ENCODE peak calls at places on chromosomes 4 and X, in seven cellular contexts. One of them, this sample, is unnamed.

GRCh38 chr4:76197971-76198410 is 15.6 kb downstream of the SCARB2 start:
- DNase-seq in HS-5: no peak
- DNase-seq in CD4-positive, alpha-beta memory T cell: peak
- DNase-seq in spleen: peak
- DNase-seq in SW 1271: no peak
- DNase-seq in heart right ventricle: no peak
- DNase-seq in activated T-cell treated with anti-CD3 and anti-CD28 coated beads for 1 hour: no peak
- DNase-seq in this sample: no peak

GRCh38 chr4:128811571-128812359 is 2.3 kb downstream of the JADE1 start:
- DNase-seq in HS-5: peak
- DNase-seq in spleen: peak
- DNase-seq in CD4-positive, alpha-beta memory T cell: peak
- DNase-seq in SW 1271: peak
- DNase-seq in heart right ventricle: peak
- DNase-seq in activated T-cell treated with anti-CD3 and anti-CD28 coated beads for 1 hour: peak
- DNase-seq in this sample: no peak

GRCh38 chr4:128338634-128339355 is 51.2 kb upstream of the PGRMC2 start:
- DNase-seq in CD4-positive, alpha-beta memory T cell: no peak
- DNase-seq in HS-5: peak
- DNase-seq in heart right ventricle: no peak
- DNase-seq in SW 1271: peak
- DNase-seq in activated T-cell treated with anti-CD3 and anti-CD28 coated beads for 1 hour: no peak
- DNase-seq in spleen: no peak
- DNase-seq in this sample: no peak

GRCh38 chr4:168587326-168588125 is 90.7 kb downstream of the PALLD start:
- DNase-seq in heart right ventricle: peak
- DNase-seq in CD4-positive, alpha-beta memory T cell: no peak
- DNase-seq in activated T-cell treated with anti-CD3 and anti-CD28 coated beads for 1 hour: no peak
- DNase-seq in spleen: no peak
- DNase-seq in HS-5: peak
- DNase-seq in SW 1271: no peak
- DNase-seq in this sample: no peak

GRCh38 chr4:2484993-2485392 is 16.1 kb downstream of the RNF4 start:
- DNase-seq in activated T-cell treated with anti-CD3 and anti-CD28 coated beads for 1 hour: peak
- DNase-seq in HS-5: no peak
- DNase-seq in SW 1271: no peak
- DNase-seq in CD4-positive, alpha-beta memory T cell: peak
- DNase-seq in spleen: peak
- DNase-seq in heart right ventricle: peak
- DNase-seq in this sample: no peak

GRCh38 chr4:40515398-40516293 is 114.0 kb downstream of the RBM47 start:
- DNase-seq in CD4-positive, alpha-beta memory T cell: no peak
- DNase-seq in SW 1271: no peak
- DNase-seq in HS-5: no peak
- DNase-seq in heart right ventricle: no peak
- DNase-seq in activated T-cell treated with anti-CD3 and anti-CD28 coated beads for 1 hour: no peak
- DNase-seq in spleen: no peak
- DNase-seq in this sample: no peak

GRCh38 chr4:38856524-38857337 is at the start of gene TLR6:
- DNase-seq in spleen: no peak
- DNase-seq in HS-5: no peak
- DNase-seq in CD4-positive, alpha-beta memory T cell: peak
- DNase-seq in activated T-cell treated with anti-CD3 and anti-CD28 coated beads for 1 hour: peak
- DNase-seq in SW 1271: peak
- DNase-seq in heart right ventricle: peak
- DNase-seq in this sample: no peak

GRCh38 chr4:169615467-169616106 is 3.2 kb upstream of the NEK1 start:
- DNase-seq in HS-5: no peak
- DNase-seq in spleen: no peak
- DNase-seq in CD4-positive, alpha-beta memory T cell: no peak
- DNase-seq in SW 1271: no peak
- DNase-seq in activated T-cell treated with anti-CD3 and anti-CD28 coated beads for 1 hour: no peak
- DNase-seq in heart right ventricle: no peak
- DNase-seq in this sample: no peak

GRCh38 chr4:182738283-182739047 is 178.7 kb downstream of the DCTD start:
- DNase-seq in CD4-positive, alpha-beta memory T cell: no peak
- DNase-seq in spleen: no peak
- DNase-seq in SW 1271: no peak
- DNase-seq in HS-5: no peak
- DNase-seq in heart right ventricle: no peak
- DNase-seq in activated T-cell treated with anti-CD3 and anti-CD28 coated beads for 1 hour: no peak
- DNase-seq in this sample: no peak

GRCh38 chrX:53882331-53882730 is 161.9 kb downstream of the PHF8 start:
- DNase-seq in HS-5: peak
- DNase-seq in heart right ventricle: no peak
- DNase-seq in activated T-cell treated with anti-CD3 and anti-CD28 coated beads for 1 hour: no peak
- DNase-seq in CD4-positive, alpha-beta memory T cell: no peak
- DNase-seq in SW 1271: no peak
- DNase-seq in spleen: no peak
- DNase-seq in this sample: no peak

GRCh38 chrX:130626521-130626920 is 224.7 kb downstream of the RBMX2 start:
- DNase-seq in SW 1271: no peak
- DNase-seq in CD4-positive, alpha-beta memory T cell: no peak
- DNase-seq in HS-5: peak
- DNase-seq in activated T-cell treated with anti-CD3 and anti-CD28 coated beads for 1 hour: no peak
- DNase-seq in heart right ventricle: no peak
- DNase-seq in spleen: no peak
- DNase-seq in this sample: no peak

GRCh38 chrX:24520472-24520871 is 55.4 kb downstream of the PDK3 start:
- DNase-seq in SW 1271: no peak
- DNase-seq in heart right ventricle: no peak
- DNase-seq in CD4-positive, alpha-beta memory T cell: no peak
- DNase-seq in activated T-cell treated with anti-CD3 and anti-CD28 coated beads for 1 hour: no peak
- DNase-seq in spleen: no peak
- DNase-seq in HS-5: no peak
- DNase-seq in this sample: no peak

GRCh38 chrX:154517101-154517781 is 1.2 kb upstream of the FAM3A start:
- DNase-seq in CD4-positive, alpha-beta memory T cell: no peak
- DNase-seq in heart right ventricle: no peak
- DNase-seq in activated T-cell treated with anti-CD3 and anti-CD28 coated beads for 1 hour: no peak
- DNase-seq in SW 1271: no peak
- DNase-seq in spleen: peak
- DNase-seq in HS-5: no peak
- DNase-seq in this sample: no peak

GRCh38 chr4:57051100-57051499 is 59.1 kb downstream of the IGFBP7 start:
- DNase-seq in activated T-cell treated with anti-CD3 and anti-CD28 coated beads for 1 hour: no peak
- DNase-seq in heart right ventricle: peak
- DNase-seq in HS-5: no peak
- DNase-seq in SW 1271: no peak
- DNase-seq in spleen: no peak
- DNase-seq in CD4-positive, alpha-beta memory T cell: no peak
- DNase-seq in this sample: no peak

GRCh38 chr4:114598191-114599121 is at the start of gene UGT8:
- DNase-seq in CD4-positive, alpha-beta memory T cell: no peak
- DNase-seq in heart right ventricle: no peak
- DNase-seq in spleen: peak
- DNase-seq in activated T-cell treated with anti-CD3 and anti-CD28 coated beads for 1 hour: no peak
- DNase-seq in SW 1271: peak
- DNase-seq in HS-5: no peak
- DNase-seq in this sample: no peak

GRCh38 chr4:141713771-141714445 is 77.5 kb downstream of the IL15 start:
- DNase-seq in CD4-positive, alpha-beta memory T cell: no peak
- DNase-seq in spleen: no peak
- DNase-seq in activated T-cell treated with anti-CD3 and anti-CD28 coated beads for 1 hour: no peak
- DNase-seq in HS-5: peak
- DNase-seq in heart right ventricle: no peak
- DNase-seq in SW 1271: no peak
- DNase-seq in this sample: no peak

GRCh38 chr4:163755013-163755412 is 260.5 kb downstream of the TMA16 start:
- DNase-seq in activated T-cell treated with anti-CD3 and anti-CD28 coated beads for 1 hour: no peak
- DNase-seq in spleen: no peak
- DNase-seq in HS-5: no peak
- DNase-seq in heart right ventricle: no peak
- DNase-seq in SW 1271: no peak
- DNase-seq in CD4-positive, alpha-beta memory T cell: peak
- DNase-seq in this sample: no peak

GRCh38 chr4:19780871-19781270 is 470.8 kb upstream of the SLIT2 start:
- DNase-seq in heart right ventricle: no peak
- DNase-seq in HS-5: no peak
- DNase-seq in spleen: no peak
- DNase-seq in activated T-cell treated with anti-CD3 and anti-CD28 coated beads for 1 hour: no peak
- DNase-seq in SW 1271: no peak
- DNase-seq in CD4-positive, alpha-beta memory T cell: no peak
- DNase-seq in this sample: no peak

GRCh38 chrX:2897311-2897689 is 31.8 kb downstream of the ARSD start:
- DNase-seq in SW 1271: no peak
- DNase-seq in spleen: no peak
- DNase-seq in HS-5: no peak
- DNase-seq in heart right ventricle: no peak
- DNase-seq in activated T-cell treated with anti-CD3 and anti-CD28 coated beads for 1 hour: no peak
- DNase-seq in CD4-positive, alpha-beta memory T cell: no peak
- DNase-seq in this sample: no peak

GRCh38 chrX:20116087-20116574 is 576 bp downstream of the MAP7D2 start:
- DNase-seq in activated T-cell treated with anti-CD3 and anti-CD28 coated beads for 1 hour: no peak
- DNase-seq in CD4-positive, alpha-beta memory T cell: no peak
- DNase-seq in SW 1271: no peak
- DNase-seq in HS-5: no peak
- DNase-seq in heart right ventricle: no peak
- DNase-seq in spleen: no peak
- DNase-seq in this sample: no peak

GRCh38 chr4:165384608-165385007 is 5.8 kb downstream of the CPE start:
- DNase-seq in heart right ventricle: no peak
- DNase-seq in activated T-cell treated with anti-CD3 and anti-CD28 coated beads for 1 hour: no peak
- DNase-seq in spleen: no peak
- DNase-seq in HS-5: no peak
- DNase-seq in SW 1271: no peak
- DNase-seq in CD4-positive, alpha-beta memory T cell: no peak
- DNase-seq in this sample: peak

GRCh38 chr4:140653718-140654515 is 85.2 kb upstream of the UCP1 start:
- DNase-seq in activated T-cell treated with anti-CD3 and anti-CD28 coated beads for 1 hour: no peak
- DNase-seq in SW 1271: no peak
- DNase-seq in CD4-positive, alpha-beta memory T cell: no peak
- DNase-seq in HS-5: no peak
- DNase-seq in spleen: no peak
- DNase-seq in heart right ventricle: no peak
- DNase-seq in this sample: peak

This sample was measured in SK-N-MC.